ENCODE peak calls at places on chromosomes 4 and X, in eight cellular contexts. F is HT1080; W is activated CD4-positive, alpha-beta T cell treated with anti-CD3 and anti-CD28 coated beads, Interleukin-2, amount 50 U/mL, for 1 hour; G is NCI-H82; X is LNCaP clone FGC; A is nephron progenitor cell; O is T-helper 2 cell; D is heart left ventricle. N is an unnamed sample.

GRCh38 chr4:168585168-168586091 is 88.6 kb downstream of the PALLD start:
- DNase-seq in F (peak; percentile 66), W (peak; percentile 3), G (peak; percentile 75), X (no peak), A (peak; percentile 74), O (no peak), D (peak; percentile 88), N (no peak)

GRCh38 chrX:16978193-16978984 is 31.9 kb downstream of the REPS2 start:
- DNase-seq in F (no peak), W (no peak), G (no peak), X (peak; percentile 86), A (no peak), O (no peak), D (no peak), N (no peak)

GRCh38 chrX:124594017-124594651 is 247.8 kb downstream of the SH2D1A start:
- DNase-seq in F (peak; percentile 43), W (no peak), G (no peak), X (no peak), A (no peak), O (no peak), D (peak; percentile 20), N (no peak)

GRCh38 chr4:4762909-4763814 is 96.3 kb upstream of the MSX1 start:
- DNase-seq in F (peak; percentile 98), W (no peak), G (no peak), X (no peak), A (no peak), O (no peak), D (no peak), N (no peak)

GRCh38 chr4:103996637-103997036 is 276.9 kb upstream of the TACR3 start:
- DNase-seq in F (peak; percentile 94), W (no peak), G (peak; percentile 57), X (no peak), A (peak; percentile 12), O (no peak), D (no peak), N (no peak)

GRCh38 chrX:129679856-129680255 is 25.1 kb upstream of the APLN start:
- DNase-seq in F (peak; percentile 28), W (no peak), G (peak; percentile 63), X (no peak), A (no peak), O (no peak), D (no peak), N (no peak)

GRCh38 chr4:133402616-133403015 is 253.5 kb downstream of the PCDH10 start:
- DNase-seq in F (peak; percentile 64), W (no peak), G (no peak), X (no peak), A (no peak), O (no peak), D (no peak), N (no peak)

GRCh38 chr4:90051999-90052398 is 75.2 kb upstream of the CCSER1 start:
- DNase-seq in F (no peak), W (no peak), G (no peak), X (no peak), A (no peak), O (no peak), D (no peak), N (no peak)

GRCh38 chr4:2364654-2365053 is 53.8 kb downstream of the ZFYVE28 start:
- DNase-seq in F (no peak), W (peak; percentile 58), G (no peak), X (no peak), A (no peak), O (peak; percentile 43), D (peak; percentile 51), N (no peak)

GRCh38 chrX:42495139-42495538 is 282.8 kb downstream of the PPP1R2C start:
- DNase-seq in F (no peak), W (no peak), G (no peak), X (no peak), A (no peak), O (no peak), D (no peak), N (no peak)

GRCh38 chr4:61841710-61842109 is 641.6 kb downstream of the ADGRL3 start:
- DNase-seq in F (no peak), W (no peak), G (no peak), X (no peak), A (no peak), O (no peak), D (no peak), N (no peak)

GRCh38 chr4:86453044-86453501 is 93.2 kb upstream of the MAPK10 start:
- DNase-seq in F (no peak), W (no peak), G (no peak), X (no peak), A (no peak), O (no peak), D (peak; percentile 34), N (no peak)

GRCh38 chrX:25154168-25154567 is 138.4 kb upstream of the ARX start:
- DNase-seq in F (no peak), W (no peak), G (no peak), X (no peak), A (no peak), O (no peak), D (no peak), N (no peak)

GRCh38 chr4:106546380-106546779 is 177.8 kb upstream of the GIMD1 start:
- DNase-seq in F (no peak), W (no peak), G (no peak), X (no peak), A (no peak), O (no peak), D (no peak), N (no peak)

GRCh38 chrX:101430457-101431078 is 22.5 kb downstream of the HNRNPH2 start:
- DNase-seq in F (peak; percentile 60), W (no peak), G (no peak), X (no peak), A (no peak), O (no peak), D (no peak), N (no peak)

GRCh38 chr4:150683775-150684350 is 101.9 kb downstream of the MAB21L2 start:
- DNase-seq in F (no peak), W (no peak), G (no peak), X (no peak), A (no peak), O (no peak), D (no peak), N (no peak)

GRCh38 chr4:112910109-112910736 is 139.2 kb upstream of the ANK2 start:
- DNase-seq in F (no peak), W (no peak), G (no peak), X (no peak), A (peak; percentile 15), O (no peak), D (no peak), N (no peak)

GRCh38 chr4:67035501-67035900 is 509.8 kb downstream of the CENPC start:
- DNase-seq in F (peak; percentile 56), W (no peak), G (no peak), X (peak; percentile 98), A (no peak), O (no peak), D (no peak), N (no peak)

GRCh38 chr4:88604978-88605678 is 12.8 kb downstream of the HERC3 start:
- DNase-seq in F (no peak), W (no peak), G (no peak), X (no peak), A (no peak), O (no peak), D (no peak), N (no peak)

GRCh38 chr4:145503486-145504072 is 21.9 kb downstream of the SMAD1 start:
- DNase-seq in F (no peak), W (no peak), G (no peak), X (peak; percentile 11), A (no peak), O (no peak), D (no peak), N (no peak)

GRCh38 chr4:144712775-144713174 is 66.8 kb downstream of the HHIP start:
- DNase-seq in F (peak; percentile 40), W (no peak), G (no peak), X (no peak), A (no peak), O (no peak), D (no peak), N (no peak)

GRCh38 chrX:93673869-93674271 is at the start of gene FAM133A:
- DNase-seq in F (no peak), W (no peak), G (peak; percentile 35), X (no peak), A (no peak), O (no peak), D (no peak), N (no peak)

GRCh38 chrX:139931646-139932076 is 1.2 kb downstream of the ATP11C start:
- DNase-seq in F (no peak), W (peak; percentile 0), G (no peak), X (no peak), A (peak; percentile 1), O (no peak), D (peak; percentile 33), N (no peak)

GRCh38 chr4:92600638-92601037 is 296.9 kb downstream of the GRID2 start:
- DNase-seq in F (no peak), W (no peak), G (peak; percentile 1), X (no peak), A (peak; percentile 3), O (no peak), D (peak; percentile 20), N (no peak)

GRCh38 chrX:24902808-24903207 is 113.0 kb downstream of the ARX start:
- DNase-seq in F (peak; percentile 35), W (no peak), G (no peak), X (no peak), A (no peak), O (no peak), D (no peak), N (no peak)

GRCh38 chrX:17521871-17522693 is 147.1 kb downstream of the NHS start:
- DNase-seq in F (peak; percentile 59), W (no peak), G (peak; percentile 52), X (no peak), A (peak; percentile 40), O (no peak), D (peak; percentile 31), N (no peak)

GRCh38 chr4:152896819-152897218 is 39.3 kb upstream of the FHDC1 start:
- DNase-seq in F (no peak), W (no peak), G (no peak), X (no peak), A (no peak), O (no peak), D (no peak), N (no peak)

GRCh38 chr4:4801013-4801412 is 58.5 kb upstream of the MSX1 start:
- DNase-seq in F (peak; percentile 37), W (no peak), G (no peak), X (no peak), A (no peak), O (no peak), D (no peak), N (no peak)

GRCh38 chrX:15496809-15497208 is 3.7 kb upstream of the PIR start:
- DNase-seq in F (no peak), W (no peak), G (no peak), X (no peak), A (no peak), O (no peak), D (no peak), N (no peak)

GRCh38 chrX:106734827-106735226 is 8.3 kb downstream of the RNF128 start:
- DNase-seq in F (no peak), W (no peak), G (no peak), X (no peak), A (no peak), O (no peak), D (no peak), N (no peak)

GRCh38 chr4:122826596-122827257 is at the start of gene FGF2:
- DNase-seq in F (peak; percentile 11), W (peak; percentile 8), G (peak; percentile 28), X (no peak), A (peak; percentile 79), O (peak; percentile 2), D (peak; percentile 59), N (no peak)

GRCh38 chr4:7194251-7195137 is 2.2 kb downstream of the SORCS2 start:
- DNase-seq in F (peak; percentile 45), W (peak; percentile 12), G (peak; percentile 97), X (no peak), A (peak; percentile 60), O (no peak), D (no peak), N (no peak)

GRCh38 chrX:102964941-102965340 is 27.9 kb downstream of the RAB40AL start:
- DNase-seq in F (no peak), W (no peak), G (peak; percentile 0), X (no peak), A (no peak), O (no peak), D (no peak), N (no peak)

GRCh38 chr4:6012200-6012599 is 6.0 kb downstream of the C4orf50 start:
- DNase-seq in F (no peak), W (no peak), G (no peak), X (no peak), A (no peak), O (no peak), D (no peak), N (no peak)

N was measured in KG1.